ENCODE peak calls at places on chromosomes 11 and 22, in four cellular contexts. T, X, H and E are unnamed samples.

GRCh38 chr11:93329936-93330445 is 551 bp upstream of the DEUP1 start:
- DNase-seq in T (no peak), X (no peak), H (peak), E (peak)

GRCh38 chr11:1280116-1281035 is 29.1 kb downstream of the TOLLIP start:
- DNase-seq in H (no peak), T (no peak), X (no peak), E (no peak)

GRCh38 chr11:86035164-86035563 is 33.7 kb downstream of the PICALM start:
- DNase-seq in T (no peak), H (no peak), X (no peak), E (no peak)

GRCh38 chr22:36819112-36819511 is 2.3 kb upstream of the PVALB start:
- DNase-seq in X (no peak), H (no peak), T (no peak), E (no peak)

GRCh38 chr22:37242395-37242918 is 1.6 kb downstream of the RAC2 start:
- DNase-seq in H (peak), X (peak), T (no peak), E (no peak)

GRCh38 chr11:134678152-134678551 is 266.1 kb upstream of the B3GAT1 start:
- DNase-seq in T (no peak), H (no peak), X (no peak), E (no peak)

GRCh38 chr22:37020192-37020479 is 594 bp downstream of the MPST start:
- DNase-seq in X (no peak), T (peak), H (peak), E (peak)

GRCh38 chr11:4991066-4991465 is 3.6 kb upstream of the OR51L1 start:
- DNase-seq in X (no peak), H (peak), T (peak), E (no peak)

GRCh38 chr11:107526197-107526596 is 39.3 kb downstream of the ALKBH8 start:
- DNase-seq in H (no peak), T (no peak), X (no peak), E (no peak)

GRCh38 chr11:75534291-75535038 is 8.7 kb upstream of the GDPD5 start:
- DNase-seq in T (no peak), X (no peak), H (no peak), E (no peak)

GRCh38 chr11:105823495-105824033 is 198.5 kb downstream of the MSANTD4 start:
- DNase-seq in H (peak), X (no peak), T (no peak), E (peak)

GRCh38 chr11:116176484-116177005 is 596.2 kb downstream of the BUD13 start:
- DNase-seq in X (no peak), H (no peak), T (no peak), E (no peak)

GRCh38 chr22:39392341-39392948 is 7.1 kb upstream of the TAB1 start:
- DNase-seq in T (peak), H (no peak), X (no peak), E (no peak)

GRCh38 chr11:110481523-110481922 is 51.8 kb downstream of the FDX1 start:
- DNase-seq in H (no peak), T (no peak), X (no peak), E (no peak)

GRCh38 chr11:130580372-130580771 is 131.9 kb downstream of the ADAMTS15 start:
- DNase-seq in T (peak), H (peak), X (no peak), E (peak)

GRCh38 chr22:48943567-48944432 is 883.9 kb downstream of the BRD1 start:
- DNase-seq in T (no peak), H (no peak), X (no peak), E (no peak)

GRCh38 chr11:28727254-28727653 is 619.1 kb downstream of the METTL15 start:
- DNase-seq in X (no peak), T (no peak), H (peak), E (peak)

GRCh38 chr11:28730889-28731288 is 622.7 kb downstream of the METTL15 start:
- DNase-seq in H (no peak), X (no peak), T (no peak), E (no peak)

GRCh38 chr11:28729339-28729738 is 621.2 kb downstream of the METTL15 start:
- DNase-seq in T (no peak), X (no peak), H (no peak), E (no peak)

GRCh38 chr11:28728666-28729065 is 620.5 kb downstream of the METTL15 start:
- DNase-seq in T (no peak), H (no peak), X (no peak), E (no peak)

GRCh38 chr11:28730336-28730735 is 622.1 kb downstream of the METTL15 start:
- DNase-seq in T (no peak), H (peak), X (no peak), E (peak)
- TF ChIP-seq CTCF in T (no peak), H (no peak), X (no peak), E (no peak)

DNA sequence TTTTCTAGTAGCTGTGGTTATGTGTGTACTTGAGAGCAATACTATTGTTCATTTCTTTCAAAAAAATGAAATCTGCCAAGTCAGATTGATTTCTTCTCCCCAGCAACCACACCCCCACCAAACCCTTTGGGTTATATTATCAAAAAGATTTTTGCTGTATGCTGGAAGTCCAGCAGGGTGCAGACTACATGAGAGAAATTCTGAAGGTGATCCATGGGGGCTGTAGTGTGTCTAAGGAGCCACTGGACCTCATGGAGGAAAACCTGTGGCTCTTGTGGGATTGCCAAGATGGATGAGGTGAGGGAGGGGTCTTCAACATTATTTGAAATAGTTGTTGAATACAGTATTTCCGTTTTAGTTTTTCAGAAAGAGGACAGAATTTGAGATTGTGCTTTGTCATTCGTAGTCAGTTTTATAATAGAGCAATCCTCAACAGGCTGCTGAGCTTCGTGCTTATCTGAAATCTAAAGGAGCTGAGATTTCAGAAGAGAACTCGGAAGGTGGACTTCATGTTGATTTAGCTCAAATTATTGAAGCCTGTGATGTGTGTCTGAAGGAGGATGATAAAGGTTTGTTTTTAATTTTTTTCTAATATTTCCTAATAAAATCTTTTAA is 3.1 kb downstream of the EIF3M start:
- DNase-seq in T (peak), X (no peak), H (peak), E (no peak)
- TF ChIP-seq CTCF in T (peak), X (no peak), H (peak), E (peak)

GRCh38 chr11:64317961-64318693 is at the start of gene PRDX5:
- DNase-seq in T (peak), X (peak), H (peak), E (peak)
- TF ChIP-seq CTCF in T (peak), X (no peak), H (no peak), E (no peak)

DNA sequence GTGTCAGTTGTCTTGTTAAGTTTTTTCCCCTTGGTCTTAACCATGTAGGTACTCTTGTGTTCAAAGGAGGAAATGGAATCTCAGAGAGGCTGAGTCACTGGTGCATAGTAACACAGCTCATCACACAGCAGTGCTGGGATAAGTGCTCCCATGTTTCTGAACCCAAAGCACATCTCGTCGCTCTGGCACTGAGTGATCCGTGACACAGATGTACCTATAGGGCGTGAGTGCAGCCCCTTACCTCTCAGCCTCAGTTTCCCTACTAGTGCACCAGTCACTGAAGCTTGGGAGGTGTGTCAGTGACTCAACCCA is 234.0 kb downstream of the ST3GAL4 start:
- DNase-seq in H (peak), T (no peak), X (no peak), E (peak)
- TF ChIP-seq CTCF in H (no peak), T (no peak), X (no peak), E (no peak)

GRCh38 chr22:20258584-20259335 is 9.4 kb downstream of the RTN4R start:
- DNase-seq in X (no peak), H (no peak), T (no peak), E (no peak)
- TF ChIP-seq CTCF in X (peak), H (no peak), T (peak), E (peak)

DNA sequence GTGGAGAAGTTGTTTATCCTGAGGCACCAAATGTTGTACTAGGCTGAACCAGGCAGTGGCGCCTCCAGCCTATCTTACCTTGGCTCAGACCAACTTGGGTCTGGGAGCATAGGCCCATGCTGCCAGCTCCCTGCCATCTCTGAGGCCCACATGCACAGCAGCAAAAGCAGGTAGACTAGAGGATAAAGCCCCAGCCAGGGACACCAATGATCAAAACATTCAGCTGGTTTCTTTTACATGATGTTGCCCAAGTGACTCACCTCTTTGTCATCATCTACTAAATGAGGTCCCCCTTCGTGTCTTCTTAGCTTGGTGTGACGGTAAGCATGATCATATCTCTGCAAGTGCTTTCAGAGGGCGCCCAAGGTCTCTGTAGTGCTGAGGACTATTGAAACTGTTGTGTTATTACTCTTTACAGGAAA is 112.1 kb upstream of the DRD2 start:
- DNase-seq in T (no peak), X (no peak), H (peak), E (peak)
- TF ChIP-seq CTCF in T (no peak), X (no peak), H (no peak), E (no peak)